ENCODE peak calls at places on chromosomes 6 and 20, in four cellular contexts. K is cardiac fibroblast, L is lower leg skin, F is progenitor cell of endocrine pancreas. Z is an unnamed sample.

GRCh38 chr20:2729251-2729713 is 36.7 kb downstream of the EBF4 start:
- DNase-seq in K (no peak), L (no peak), F (no peak), Z (no peak)

GRCh38 chr6:155968921-155969320 is 513.3 kb upstream of the NOX3 start:
- DNase-seq in K (no peak), L (no peak), F (no peak), Z (no peak)

GRCh38 chr20:45791668-45792512 is at the start of the genes DNTTIP1 and WFDC3:
- DNase-seq in K (peak; percentile 90), L (peak; percentile 85), F (peak; percentile 85), Z (peak; percentile 88)

GRCh38 chr6:3837781-3838180 is 11.4 kb upstream of the FAM50B start:
- DNase-seq in K (no peak), L (no peak), F (no peak), Z (no peak)

GRCh38 chr6:13813621-13814175 is 659 bp downstream of the MCUR1 start:
- DNase-seq in K (peak; percentile 61), L (peak; percentile 43), F (no peak), Z (peak; percentile 76)

GRCh38 chr6:42366999-42367352 is 84.8 kb downstream of the TRERF1 start:
- DNase-seq in K (no peak), L (no peak), F (no peak), Z (no peak)

GRCh38 chr20:24328901-24329300 is 140.5 kb upstream of the SYNDIG1 start:
- DNase-seq in K (no peak), L (no peak), F (no peak), Z (peak; percentile 12)

GRCh38 chr6:101907356-101908217 is 514.1 kb downstream of the GRIK2 start:
- DNase-seq in K (no peak), L (no peak), F (no peak), Z (no peak)

GRCh38 chr6:23535071-23535470 is 590.9 kb upstream of the NRSN1 start:
- DNase-seq in K (no peak), L (no peak), F (no peak), Z (no peak)

GRCh38 chr6:169171951-169172350 is 81.7 kb downstream of the THBS2 start:
- DNase-seq in K (peak; percentile 96), L (no peak), F (no peak), Z (peak; percentile 61)

GRCh38 chr6:126773122-126773805 is 345.2 kb upstream of the RSPO3 start:
- DNase-seq in K (peak; percentile 35), L (no peak), F (no peak), Z (peak; percentile 67)

GRCh38 chr6:165662671-165663282 is at the start of gene PDE10A:
- DNase-seq in K (peak; percentile 73), L (no peak), F (peak; percentile 51), Z (peak; percentile 19)

GRCh38 chr6:23269436-23269835 is 700.1 kb downstream of the HDGFL1 start:
- DNase-seq in K (peak; percentile 44), L (no peak), F (no peak), Z (no peak)

GRCh38 chr20:54146672-54147071 is 27.1 kb downstream of the CYP24A1 start:
- DNase-seq in K (no peak), L (no peak), F (no peak), Z (no peak)

GRCh38 chr6:7107578-7108195 is at the start of gene RREB1:
- DNase-seq in K (peak; percentile 61), L (peak; percentile 54), F (peak; percentile 37), Z (peak; percentile 65)

GRCh38 chr20:57589728-57590484 is 29.0 kb downstream of the PCK1 start:
- DNase-seq in K (no peak), L (no peak), F (no peak), Z (no peak)

GRCh38 chr20:49569403-49570115 is 1.6 kb upstream of the PTGIS start:
- DNase-seq in K (no peak), L (no peak), F (no peak), Z (peak; percentile 62)

GRCh38 chr6:64672651-64673050 is 1034.4 kb downstream of the EYS start:
- DNase-seq in K (no peak), L (no peak), F (no peak), Z (peak; percentile 27)

GRCh38 chr6:39910164-39910563 is 24.1 kb downstream of the MOCS1 start:
- DNase-seq in K (no peak), L (no peak), F (no peak), Z (no peak)

GRCh38 chr6:30319146-30319835 is 7.4 kb upstream of the TRIM39 start:
- DNase-seq in K (peak; percentile 18), L (no peak), F (no peak), Z (peak; percentile 34)

GRCh38 chr6:155541976-155542375 is 86.3 kb upstream of the NOX3 start:
- DNase-seq in K (peak; percentile 6), L (no peak), F (no peak), Z (no peak)

GRCh38 chr6:7615611-7616383 is 25.8 kb downstream of the SNRNP48 start:
- DNase-seq in K (peak; percentile 82), L (peak; percentile 42), F (no peak), Z (peak; percentile 69)

GRCh38 chr6:169959129-169960002 is 207.9 kb downstream of the ERMARD start:
- DNase-seq in K (no peak), L (peak; percentile 38), F (no peak), Z (no peak)

GRCh38 chr6:157107915-157108651 is 215.2 kb downstream of the TMEM242 start:
- DNase-seq in K (peak; percentile 95), L (no peak), F (no peak), Z (peak; percentile 95)

GRCh38 chr6:69802995-69803394 is 6.2 kb upstream of the LMBRD1 start:
- DNase-seq in K (no peak), L (no peak), F (no peak), Z (no peak)

GRCh38 chr6:72522735-72523141 is 99.1 kb upstream of the KCNQ5 start:
- DNase-seq in K (no peak), L (no peak), F (no peak), Z (no peak)

Z was measured in fibroblast of lung.